ENCODE peak calls at places on chromosome 15, in seven cellular contexts. E is body of pancreas; I is left lung; M is activated CD8-positive, alpha-beta T cell treated with anti-CD3 and anti-CD28 coated beads for 36 hours; Y is RWPE2; N is heart left ventricle; R is GM12878. W is an unnamed sample.

GRCh38 chr15:46365612-46366011 is 730.8 kb downstream of the SQOR start:
- ATAC-seq in E (no peak), I (no peak), M (no peak), Y (no peak), N (peak; percentile 81), R (no peak), W (peak; percentile 41)

GRCh38 chr15:101376615-101377395 is 81.8 kb upstream of the SNRPA1 start:
- ATAC-seq in E (no peak), I (no peak), M (no peak), Y (no peak), N (no peak), R (no peak), W (no peak)

GRCh38 chr15:58227706-58228543 is 89.7 kb downstream of the AQP9 start:
- ATAC-seq in E (peak; percentile 69), I (peak; percentile 88), M (peak; percentile 75), Y (peak; percentile 68), N (peak; percentile 39), R (peak; percentile 85), W (no peak)

GRCh38 chr15:51267714-51268105 is 70.7 kb downstream of the CYP19A1 start:
- ATAC-seq in E (peak; percentile 38), I (peak; percentile 75), M (no peak), Y (peak; percentile 74), N (no peak), R (no peak), W (no peak)

GRCh38 chr15:48785195-48785594 is 25.7 kb downstream of the CEP152 start:
- ATAC-seq in E (peak; percentile 38), I (no peak), M (no peak), Y (no peak), N (no peak), R (no peak), W (peak; percentile 50)

GRCh38 chr15:41304149-41304548 is 28.2 kb downstream of the OIP5 start:
- ATAC-seq in E (no peak), I (no peak), M (no peak), Y (no peak), N (no peak), R (peak; percentile 55), W (no peak)

GRCh38 chr15:60423540-60423939 is 25.8 kb upstream of the ANXA2 start:
- ATAC-seq in E (peak; percentile 52), I (peak; percentile 76), M (no peak), Y (peak; percentile 83), N (no peak), R (no peak), W (no peak)

GRCh38 chr15:90583471-90584252 is 53.9 kb downstream of the CRTC3 start:
- ATAC-seq in E (no peak), I (no peak), M (no peak), Y (no peak), N (no peak), R (no peak), W (no peak)

GRCh38 chr15:58505581-58505980 is 73.8 kb downstream of the LIPC start:
- ATAC-seq in E (no peak), I (no peak), M (no peak), Y (no peak), N (no peak), R (no peak), W (no peak)

GRCh38 chr15:90594297-90594696 is 64.6 kb downstream of the CRTC3 start:
- ATAC-seq in E (peak; percentile 91), I (peak; percentile 91), M (peak; percentile 84), Y (peak; percentile 73), N (peak; percentile 28), R (peak; percentile 55), W (peak; percentile 84)

GRCh38 chr15:37758412-37758811 is 176.0 kb upstream of the TMCO5A start:
- ATAC-seq in E (no peak), I (no peak), M (no peak), Y (no peak), N (no peak), R (no peak), W (no peak)

GRCh38 chr15:31867536-31868442 is 162.5 kb upstream of the CHRNA7 start:
- ATAC-seq in E (no peak), I (peak; percentile 65), M (peak; percentile 27), Y (peak; percentile 43), N (no peak), R (peak; percentile 83), W (no peak)

GRCh38 chr15:85604194-85604593 is 190.5 kb downstream of the KLHL25 start:
- ATAC-seq in E (no peak), I (no peak), M (no peak), Y (no peak), N (no peak), R (no peak), W (no peak)

GRCh38 chr15:41851167-41851523 is 12.5 kb downstream of the PLA2G4B start:
- ATAC-seq in E (no peak), I (peak; percentile 26), M (no peak), Y (no peak), N (no peak), R (no peak), W (no peak)

GRCh38 chr15:63719281-63719680 is 114.5 kb downstream of the HERC1 start:
- ATAC-seq in E (peak; percentile 12), I (peak; percentile 46), M (no peak), Y (peak; percentile 56), N (no peak), R (no peak), W (no peak)

GRCh38 chr15:95127356-95127755 is 896.0 kb downstream of the MCTP2 start:
- ATAC-seq in E (no peak), I (no peak), M (no peak), Y (peak; percentile 29), N (no peak), R (no peak), W (no peak)

GRCh38 chr15:100348578-100348977 is 6.8 kb upstream of the ADAMTS17 start:
- ATAC-seq in E (no peak), I (no peak), M (no peak), Y (no peak), N (no peak), R (no peak), W (no peak)

GRCh38 chr15:75145027-75145841 is 56.4 kb upstream of the C15orf39 start:
- ATAC-seq in E (no peak), I (no peak), M (no peak), Y (peak; percentile 53), N (no peak), R (no peak), W (no peak)
- TF ChIP-seq CTCF in E (no peak), I (no peak), M (no peak), Y (no peak), N (no peak), R (no peak), W (no peak)

GRCh38 chr15:66680502-66680901 is 21.5 kb upstream of the SMAD6 start:
- ATAC-seq in E (no peak), I (no peak), M (no peak), Y (no peak), N (no peak), R (no peak), W (no peak)
- TF ChIP-seq CTCF in E (no peak), I (no peak), M (no peak), Y (no peak), N (no peak), R (no peak), W (no peak)

GRCh38 chr15:71125831-71126453 is 10.7 kb downstream of the THSD4 start:
- ATAC-seq in E (no peak), I (no peak), M (no peak), Y (no peak), N (no peak), R (peak; percentile 63), W (no peak)
- TF ChIP-seq CTCF in E (no peak), I (no peak), M (no peak), Y (no peak), N (peak; percentile 40), R (peak; percentile 20), W (no peak)

DNA sequence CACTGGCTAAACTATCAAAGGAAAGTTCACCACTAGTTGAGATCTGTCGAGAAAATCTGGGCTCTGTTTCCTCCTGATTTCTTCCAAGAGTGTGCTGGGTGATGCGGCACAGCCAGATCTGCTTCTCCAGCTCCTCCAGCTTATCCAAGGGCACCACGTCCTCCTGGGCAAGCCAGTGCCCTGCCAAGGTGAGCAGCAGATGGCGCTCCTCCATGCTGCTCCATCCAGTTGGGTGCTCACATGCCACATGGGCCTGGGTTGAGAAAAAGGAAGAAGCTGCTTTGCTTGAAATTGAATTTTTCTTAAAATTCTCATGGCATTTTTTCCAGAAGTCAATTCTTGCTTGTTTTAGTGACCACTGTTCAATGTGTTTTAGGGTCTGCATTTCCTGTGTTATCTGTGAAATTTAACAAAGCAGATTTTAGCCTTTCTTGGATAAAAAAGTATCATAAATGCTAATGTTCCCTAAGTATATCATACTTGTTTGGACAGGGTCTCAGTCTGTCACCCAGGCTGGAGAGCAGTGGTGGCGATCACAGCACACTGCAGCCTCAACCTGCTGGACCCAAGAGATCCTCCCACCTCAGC is 47.3 kb downstream of the EIF3J start:
- ATAC-seq in E (peak; percentile 58), I (peak; percentile 89), M (peak; percentile 88), Y (peak; percentile 89), N (no peak), R (peak; percentile 99), W (no peak)
- TF ChIP-seq CTCF in E (peak; percentile 28), I (peak; percentile 18), M (peak; percentile 43), Y (peak; percentile 88), N (peak; percentile 40), R (peak; percentile 63), W (peak; percentile 27)

DNA sequence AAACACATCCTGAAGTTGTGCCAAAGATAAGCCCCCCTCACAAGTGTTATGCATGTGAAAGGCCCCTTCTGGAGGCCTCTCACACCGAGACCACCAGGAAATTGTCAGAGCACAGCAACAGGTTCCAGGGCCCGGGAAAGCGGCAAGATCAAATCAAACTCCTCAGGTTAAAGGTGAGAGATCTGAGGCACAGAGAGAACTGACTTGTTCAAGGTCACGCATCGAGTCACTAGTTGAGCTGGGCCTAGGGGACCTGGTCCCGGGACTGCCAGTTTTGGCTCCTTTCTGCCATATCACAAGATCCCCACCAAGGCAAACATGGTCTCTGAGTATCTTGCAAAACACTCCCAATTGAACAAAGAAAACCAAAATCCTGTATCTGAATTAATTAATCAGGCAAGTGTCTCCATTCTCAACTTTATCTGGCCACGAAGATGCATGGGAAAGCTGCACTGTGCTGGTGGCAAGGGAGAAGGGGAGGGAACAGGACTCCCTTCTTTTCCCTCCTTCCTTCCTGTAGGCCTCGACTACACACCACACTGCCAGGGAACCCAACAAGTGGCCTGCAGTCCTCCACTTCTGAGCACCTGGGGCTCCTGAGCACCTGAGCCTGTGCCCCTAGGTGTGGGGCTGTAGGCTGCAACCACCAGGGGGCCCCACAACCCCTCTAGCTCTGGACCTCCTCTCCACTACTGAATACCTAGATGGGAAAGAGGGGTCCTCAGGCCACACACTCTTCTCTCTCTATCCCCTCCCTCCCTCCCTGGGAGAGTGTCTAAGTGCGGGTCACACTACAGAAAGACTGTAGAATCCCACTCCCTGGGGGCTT is 37.3 kb downstream of the ANP32A start:
- ATAC-seq in E (peak; percentile 70), I (peak; percentile 57), M (peak; percentile 85), Y (peak; percentile 66), N (no peak), R (peak; percentile 99), W (peak; percentile 41)
- TF ChIP-seq CTCF in E (peak; percentile 67), I (peak; percentile 43), M (peak; percentile 79), Y (peak; percentile 72), N (peak; percentile 67), R (peak; percentile 69), W (peak; percentile 80)

GRCh38 chr15:80309769-80310384 is 57.9 kb upstream of the CTXND1 start:
- ATAC-seq in E (no peak), I (peak; percentile 77), M (no peak), Y (peak; percentile 51), N (no peak), R (no peak), W (no peak)
- TF ChIP-seq CTCF in E (peak; percentile 33), I (peak; percentile 40), M (peak; percentile 31), Y (peak; percentile 75), N (peak; percentile 46), R (peak; percentile 29), W (peak; percentile 15)